ENCODE peak calls at places on chromosomes 11 and 22, in six cellular contexts. One of them, this sample, is unnamed.

GRCh38 chr11:110883266-110883665 is 171.0 kb upstream of the ARHGAP20 start:
- DNase-seq in iPS DF 6.9: no peak
- DNase-seq in activated CD4-positive, alpha-beta T cell treated with anti-CD3 and anti-CD28 coated beads, Interleukin-2, amount 50 U/mL, for 1 hour: no peak
- DNase-seq in A549: no peak
- DNase-seq in hippocampal formation: peak
- DNase-seq in COR-L47: no peak
- DNase-seq in this sample: no peak

GRCh38 chr11:118290923-118291322 is 13.6 kb upstream of the CD3E start:
- DNase-seq in iPS DF 6.9: peak
- DNase-seq in activated CD4-positive, alpha-beta T cell treated with anti-CD3 and anti-CD28 coated beads, Interleukin-2, amount 50 U/mL, for 1 hour: no peak
- DNase-seq in A549: peak
- DNase-seq in hippocampal formation: no peak
- DNase-seq in COR-L47: no peak
- DNase-seq in this sample: peak

GRCh38 chr11:121416909-121417567 is 35.1 kb upstream of the SORL1 start:
- DNase-seq in iPS DF 6.9: no peak
- DNase-seq in activated CD4-positive, alpha-beta T cell treated with anti-CD3 and anti-CD28 coated beads, Interleukin-2, amount 50 U/mL, for 1 hour: peak
- DNase-seq in A549: peak
- DNase-seq in hippocampal formation: peak
- DNase-seq in COR-L47: no peak
- DNase-seq in this sample: no peak

GRCh38 chr22:44180706-44181032 is at the start of gene PARVG:
- DNase-seq in iPS DF 6.9: peak
- DNase-seq in activated CD4-positive, alpha-beta T cell treated with anti-CD3 and anti-CD28 coated beads, Interleukin-2, amount 50 U/mL, for 1 hour: peak
- DNase-seq in A549: no peak
- DNase-seq in hippocampal formation: no peak
- DNase-seq in COR-L47: no peak
- DNase-seq in this sample: peak

GRCh38 chr11:2316169-2316962 is 14.6 kb downstream of the TSPAN32 start:
- DNase-seq in iPS DF 6.9: no peak
- DNase-seq in activated CD4-positive, alpha-beta T cell treated with anti-CD3 and anti-CD28 coated beads, Interleukin-2, amount 50 U/mL, for 1 hour: no peak
- DNase-seq in A549: no peak
- DNase-seq in hippocampal formation: no peak
- DNase-seq in COR-L47: no peak
- DNase-seq in this sample: peak

GRCh38 chr11:122207505-122207904 is 91.5 kb upstream of the BLID start:
- DNase-seq in iPS DF 6.9: no peak
- DNase-seq in activated CD4-positive, alpha-beta T cell treated with anti-CD3 and anti-CD28 coated beads, Interleukin-2, amount 50 U/mL, for 1 hour: no peak
- DNase-seq in A549: no peak
- DNase-seq in hippocampal formation: no peak
- DNase-seq in COR-L47: no peak
- DNase-seq in this sample: no peak

GRCh38 chr11:76455331-76455730 is 10.5 kb downstream of the EMSY start:
- DNase-seq in iPS DF 6.9: peak
- DNase-seq in activated CD4-positive, alpha-beta T cell treated with anti-CD3 and anti-CD28 coated beads, Interleukin-2, amount 50 U/mL, for 1 hour: no peak
- DNase-seq in A549: no peak
- DNase-seq in hippocampal formation: no peak
- DNase-seq in COR-L47: no peak
- DNase-seq in this sample: peak

GRCh38 chr11:18633256-18634139 is 644 bp downstream of the SPTY2D1 start:
- DNase-seq in iPS DF 6.9: no peak
- DNase-seq in activated CD4-positive, alpha-beta T cell treated with anti-CD3 and anti-CD28 coated beads, Interleukin-2, amount 50 U/mL, for 1 hour: no peak
- DNase-seq in A549: no peak
- DNase-seq in hippocampal formation: no peak
- DNase-seq in COR-L47: no peak
- DNase-seq in this sample: no peak

GRCh38 chr22:44861245-44861644 is 108.9 kb downstream of the ARHGAP8 start:
- DNase-seq in iPS DF 6.9: no peak
- DNase-seq in activated CD4-positive, alpha-beta T cell treated with anti-CD3 and anti-CD28 coated beads, Interleukin-2, amount 50 U/mL, for 1 hour: no peak
- DNase-seq in A549: no peak
- DNase-seq in hippocampal formation: no peak
- DNase-seq in COR-L47: no peak
- DNase-seq in this sample: peak

GRCh38 chr11:313787-314547 is at the start of gene IFITM1:
- DNase-seq in iPS DF 6.9: no peak
- DNase-seq in activated CD4-positive, alpha-beta T cell treated with anti-CD3 and anti-CD28 coated beads, Interleukin-2, amount 50 U/mL, for 1 hour: peak
- DNase-seq in A549: no peak
- DNase-seq in hippocampal formation: no peak
- DNase-seq in COR-L47: no peak
- DNase-seq in this sample: peak

GRCh38 chr11:100878474-100878873 is 191.4 kb downstream of the ARHGAP42 start:
- DNase-seq in iPS DF 6.9: no peak
- DNase-seq in activated CD4-positive, alpha-beta T cell treated with anti-CD3 and anti-CD28 coated beads, Interleukin-2, amount 50 U/mL, for 1 hour: no peak
- DNase-seq in A549: no peak
- DNase-seq in hippocampal formation: no peak
- DNase-seq in COR-L47: no peak
- DNase-seq in this sample: no peak

GRCh38 chr22:28297504-28297903 is 378.4 kb upstream of the PITPNB start:
- DNase-seq in iPS DF 6.9: no peak
- DNase-seq in activated CD4-positive, alpha-beta T cell treated with anti-CD3 and anti-CD28 coated beads, Interleukin-2, amount 50 U/mL, for 1 hour: no peak
- DNase-seq in A549: no peak
- DNase-seq in hippocampal formation: peak
- DNase-seq in COR-L47: no peak
- DNase-seq in this sample: no peak

GRCh38 chr22:35330258-35330861 is 30.7 kb downstream of the TOM1 start:
- DNase-seq in iPS DF 6.9: no peak
- DNase-seq in activated CD4-positive, alpha-beta T cell treated with anti-CD3 and anti-CD28 coated beads, Interleukin-2, amount 50 U/mL, for 1 hour: peak
- DNase-seq in A549: no peak
- DNase-seq in hippocampal formation: no peak
- DNase-seq in COR-L47: no peak
- DNase-seq in this sample: no peak

GRCh38 chr11:119237515-119237914 is 31.4 kb downstream of the CBL start:
- DNase-seq in iPS DF 6.9: no peak
- DNase-seq in activated CD4-positive, alpha-beta T cell treated with anti-CD3 and anti-CD28 coated beads, Interleukin-2, amount 50 U/mL, for 1 hour: no peak
- DNase-seq in A549: no peak
- DNase-seq in hippocampal formation: no peak
- DNase-seq in COR-L47: no peak
- DNase-seq in this sample: no peak

This sample was measured in H7.